ENCODE peak calls at places on chromosomes 16 and 17, in five cellular contexts. I is fibroblast of the aortic adventitia, H is body of pancreas, S is OCI-LY7, R is left lung. B is an unnamed sample.

GRCh38 chr16:65083181-65083845 is 38.5 kb downstream of the CDH11 start:
- DNase-seq in R (no peak), S (no peak), I (peak; percentile 47), H (no peak), B (no peak)

GRCh38 chr17:79941088-79942010 is 94.3 kb downstream of the TBC1D16 start:
- DNase-seq in S (no peak), I (no peak), H (no peak), R (peak; percentile 65), B (no peak)

GRCh38 chr16:82360024-82360783 is 190.2 kb upstream of the MPHOSPH6 start:
- DNase-seq in R (no peak), H (no peak), I (no peak), S (no peak), B (no peak)

GRCh38 chr16:86029131-86029741 is 130.3 kb downstream of the IRF8 start:
- DNase-seq in S (no peak), H (no peak), I (peak; percentile 30), R (no peak), B (no peak)

GRCh38 chr17:35799942-35800341 is 4.5 kb upstream of the MMP28 start:
- DNase-seq in H (peak; percentile 61), I (peak; percentile 71), S (no peak), R (no peak), B (peak; percentile 77)

GRCh38 chr17:44473367-44473766 is 29.8 kb downstream of the GPATCH8 start:
- DNase-seq in S (no peak), H (no peak), R (no peak), I (peak; percentile 2), B (peak; percentile 42)

GRCh38 chr17:29663155-29663554 is 40.4 kb upstream of the CORO6 start:
- DNase-seq in H (no peak), R (no peak), S (no peak), I (peak; percentile 78), B (no peak)

GRCh38 chr16:49635591-49636581 is 220.0 kb downstream of the ZNF423 start:
- DNase-seq in I (no peak), S (no peak), H (no peak), R (no peak), B (no peak)

GRCh38 chr17:48283907-48284306 is 146.1 kb downstream of the SKAP1 start:
- DNase-seq in R (no peak), H (no peak), S (no peak), I (no peak), B (no peak)

GRCh38 chr16:6482861-6483530 is 849.6 kb upstream of the RBFOX1 start:
- DNase-seq in I (no peak), R (peak; percentile 68), S (no peak), H (no peak), B (no peak)

GRCh38 chr16:85240982-85241924 is 129.0 kb upstream of the CIBAR2 start:
- DNase-seq in R (no peak), S (no peak), I (no peak), H (no peak), B (no peak)

GRCh38 chr16:72936408-72936807 is 111.5 kb downstream of the ZFHX3 start:
- DNase-seq in H (no peak), R (no peak), I (no peak), S (no peak), B (no peak)

GRCh38 chr16:46922239-46922638 is 38.1 kb downstream of the GPT2 start:
- DNase-seq in S (no peak), H (peak; percentile 25), I (no peak), R (no peak), B (no peak)

GRCh38 chr17:18960803-18961511 is 9.0 kb downstream of the SLC5A10 start:
- DNase-seq in H (peak; percentile 87), I (peak; percentile 71), S (peak; percentile 86), R (peak; percentile 95), B (peak; percentile 84)

GRCh38 chr17:59840329-59840907 is 52.3 kb downstream of the TUBD1 start:
- DNase-seq in R (no peak), I (peak; percentile 68), S (no peak), H (peak; percentile 16), B (peak; percentile 24)

GRCh38 chr17:7394452-7395191 is at the start of gene PLSCR3:
- DNase-seq in I (peak; percentile 81), H (peak; percentile 87), S (peak; percentile 85), R (peak; percentile 98), B (peak; percentile 95)
- TF ChIP-seq CTCF in I (peak; percentile 58), H (peak; percentile 28), S (no peak), R (no peak), B (peak; percentile 11)

DNA sequence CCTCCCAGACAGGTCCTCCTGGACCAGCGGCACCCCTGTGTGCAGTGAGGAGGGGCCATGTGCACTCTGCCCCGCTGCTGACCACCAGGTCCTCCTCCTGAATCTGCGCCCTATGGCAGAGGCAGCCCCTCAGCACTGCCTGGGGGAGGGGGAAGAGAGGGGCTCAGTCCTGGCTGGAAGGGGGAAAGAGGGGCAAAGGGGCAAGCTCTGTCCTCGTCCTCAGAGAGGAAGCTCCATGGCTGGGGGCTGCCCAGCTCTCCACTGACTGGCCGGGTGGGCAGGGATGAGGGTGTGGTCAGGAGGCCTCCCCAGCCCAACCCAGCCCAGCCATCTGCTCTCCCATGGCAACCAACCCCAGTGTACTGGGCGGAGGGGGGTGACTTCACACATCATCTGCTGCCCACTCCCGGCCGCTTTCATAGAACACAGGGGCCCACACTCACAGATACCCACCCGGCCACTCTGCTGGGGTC is 5.5 kb upstream of the BCAR1 start:
- DNase-seq in R (peak; percentile 69), I (peak; percentile 47), S (no peak), H (no peak), B (peak; percentile 85)
- H3K4me3 ChIP-seq in R (no peak overlapping the region), I (no peak overlapping the region), S (no peak overlapping the region), H (no peak overlapping the region), B (peak overlapping the region; percentile 33)

GRCh38 chr17:81039854-81040758 is 5.2 kb downstream of the BAIAP2 start:
- DNase-seq in H (no peak), S (no peak), I (peak; percentile 57), R (peak; percentile 74), B (peak; percentile 83)

GRCh38 chr17:81043319-81043724 is 8.4 kb downstream of the BAIAP2 start:
- DNase-seq in R (peak; percentile 79), H (no peak), S (no peak), I (no peak), B (no peak)

GRCh38 chr17:81042606-81043005 is 7.7 kb downstream of the BAIAP2 start:
- DNase-seq in S (no peak), I (no peak), H (no peak), R (no peak), B (no peak)

GRCh38 chr17:81039096-81039495 is 4.1 kb downstream of the BAIAP2 start:
- DNase-seq in H (no peak), S (no peak), I (no peak), R (peak; percentile 68), B (no peak)

DNA sequence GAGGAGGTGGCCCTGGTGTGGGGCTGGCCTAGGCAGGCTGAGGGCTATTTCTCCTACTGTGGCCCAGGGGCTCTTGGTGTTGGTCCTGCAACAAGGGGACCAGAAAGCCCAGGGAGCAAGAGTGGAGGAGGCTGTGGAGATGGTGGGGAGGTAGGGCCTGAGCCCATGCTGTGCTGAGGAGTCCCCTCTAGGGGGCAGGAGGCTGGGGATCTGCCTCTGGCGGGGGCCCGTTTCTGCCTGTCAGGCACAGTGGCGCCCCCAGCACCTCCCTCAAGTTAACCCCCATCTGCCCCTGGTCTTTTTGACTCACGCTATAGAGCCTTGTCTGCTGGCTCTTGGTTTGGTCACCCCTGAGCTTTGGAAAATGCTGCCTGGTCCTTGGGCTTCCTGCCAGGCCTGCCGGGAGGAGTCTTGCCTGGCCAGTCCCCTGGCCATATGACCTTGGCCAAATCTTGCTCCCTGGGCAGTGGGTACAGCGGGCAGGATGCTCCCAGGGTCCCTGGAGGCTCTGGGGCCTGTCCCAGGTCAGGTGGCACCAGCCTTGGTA is 5.9 kb downstream of the BAIAP2 start:
- DNase-seq in R (no peak), I (peak; percentile 22), S (peak; percentile 52), H (no peak), B (no peak)
- TF ChIP-seq CTCF in R (peak; percentile 41), I (peak; percentile 52), S (peak; percentile 81), H (no peak), B (peak; percentile 48)

DNA sequence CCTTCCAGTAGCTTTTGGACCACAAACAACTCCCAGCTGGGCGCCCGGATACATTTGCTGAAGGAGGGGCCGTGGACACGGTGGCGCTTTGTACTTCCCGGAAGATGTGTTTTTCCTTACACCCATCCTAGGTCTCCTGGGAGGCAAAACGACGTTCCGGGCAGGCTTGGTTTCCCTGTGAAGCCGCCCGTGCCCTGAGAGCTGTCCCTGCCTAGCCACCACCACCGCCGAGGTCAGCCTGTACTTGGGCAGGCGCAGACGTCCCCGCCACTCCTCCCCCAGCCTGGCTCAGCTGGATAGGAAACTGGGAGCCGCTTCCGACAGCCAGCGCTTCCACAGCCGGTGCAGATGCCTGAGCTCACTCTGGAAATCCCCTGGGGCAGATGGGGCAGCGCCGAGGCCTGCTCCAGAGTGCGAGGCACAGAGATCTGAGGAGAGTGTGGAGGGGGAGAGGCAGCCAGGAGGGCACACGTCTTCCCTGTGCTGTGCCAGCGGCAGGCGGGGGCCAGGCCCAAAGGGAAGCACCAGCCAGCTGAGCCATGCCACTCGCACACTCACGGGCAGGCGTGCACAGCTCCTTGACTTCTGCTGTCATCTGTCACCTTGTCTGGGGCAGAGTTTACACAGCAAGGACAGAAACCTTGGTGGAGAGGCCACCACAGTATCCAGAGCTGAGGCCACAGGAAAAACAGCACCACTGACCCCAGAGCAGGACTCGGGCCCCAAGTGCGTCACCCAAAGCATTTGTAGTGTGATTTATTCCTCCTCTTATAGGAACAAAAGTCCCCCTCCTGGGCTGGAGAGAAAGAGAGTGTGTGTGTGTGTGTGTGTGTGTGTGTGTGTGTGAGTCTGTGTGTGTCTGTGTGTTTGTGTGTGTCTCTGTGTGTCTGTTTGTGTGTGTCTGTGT is 3.0 kb downstream of the RHBDF2 start:
- DNase-seq in R (peak; percentile 89), H (peak; percentile 81), I (peak; percentile 69), S (no peak), B (peak; percentile 87)
- H3K4me3 ChIP-seq in R (no peak overlapping the region), H (no peak overlapping the region), I (no peak overlapping the region), S (peak overlapping the region; percentile 96), B (no peak overlapping the region)

DNA sequence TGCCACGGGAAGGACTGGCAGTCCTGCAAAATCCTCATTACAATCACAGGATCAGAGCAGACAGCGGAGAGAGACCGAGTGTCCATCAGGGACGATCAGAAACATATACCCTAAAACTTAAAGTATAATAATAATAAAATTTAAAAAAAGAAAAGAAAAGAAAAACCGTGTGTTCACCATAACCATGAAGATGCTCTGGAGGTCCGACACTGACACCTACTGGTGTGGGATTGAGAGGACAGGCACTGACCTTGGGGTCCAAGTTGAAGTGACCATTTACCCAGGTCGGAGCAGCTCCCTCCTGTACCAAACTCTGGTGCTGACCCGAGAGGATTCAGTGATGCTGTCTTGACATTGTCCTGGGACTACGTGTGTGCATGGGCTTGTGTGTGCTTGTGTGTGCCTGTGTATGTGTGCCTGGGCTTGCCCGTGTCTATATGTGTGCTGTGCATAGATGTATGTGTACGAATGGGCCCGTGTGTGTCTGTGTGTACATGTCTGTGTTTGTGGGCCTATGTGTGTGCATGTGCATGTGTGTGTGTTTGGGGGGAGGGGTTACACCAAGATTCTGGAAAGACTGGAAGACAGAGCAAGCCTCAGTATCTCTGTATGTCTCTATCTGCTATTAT is 10.0 kb upstream of the CD300LD start:
- DNase-seq in I (peak; percentile 39), R (no peak), H (no peak), S (peak; percentile 54), B (peak; percentile 7)
- TF ChIP-seq CTCF in I (peak; percentile 71), R (peak; percentile 62), H (peak; percentile 25), S (peak; percentile 84), B (peak; percentile 52)